ENCODE peak calls at places on chromosomes 1 and 21, in four cellular contexts. M, A, U and X are unnamed samples.

GRCh38 chr1:203511513-203511912 is 17.6 kb downstream of the OPTC start:
- DNase-seq in M (no peak), A (no peak), U (no peak), X (no peak)

GRCh38 chr1:3814771-3815561 is 18.7 kb upstream of the LRRC47 start:
- DNase-seq in M (peak), A (no peak), U (no peak), X (no peak)

GRCh38 chr21:42151148-42152074 is 67.5 kb upstream of the ABCG1 start:
- DNase-seq in M (peak), A (no peak), U (no peak), X (no peak)

GRCh38 chr1:23531695-23532094 is 662 bp upstream of the E2F2 start:
- DNase-seq in M (no peak), A (no peak), U (no peak), X (no peak)

GRCh38 chr1:19222979-19223824 is 13.1 kb upstream of the UBR4 start:
- DNase-seq in M (no peak), A (peak), U (no peak), X (no peak)

GRCh38 chr1:227749916-227750710 is 14.9 kb downstream of the SNAP47 start:
- DNase-seq in M (no peak), A (no peak), U (no peak), X (no peak)

GRCh38 chr1:86852289-86852688 is 61.6 kb downstream of the SELENOF start:
- DNase-seq in M (no peak), A (no peak), U (peak), X (no peak)

GRCh38 chr21:32412162-32412997 is at the start of gene EVA1C:
- DNase-seq in M (peak), A (peak), U (peak), X (peak)

GRCh38 chr1:113980120-113980519 is 846 bp downstream of the OLFML3 start:
- DNase-seq in M (peak), A (no peak), U (peak), X (no peak)

GRCh38 chr1:78401148-78401547 is 89.6 kb upstream of the PTGFR start:
- DNase-seq in M (no peak), A (no peak), U (no peak), X (no peak)

GRCh38 chr1:92691937-92692336 is 93.0 kb downstream of the EVI5 start:
- DNase-seq in M (no peak), A (no peak), U (no peak), X (no peak)

GRCh38 chr21:41482321-41482720 is 25.6 kb downstream of the TMPRSS2 start:
- DNase-seq in M (no peak), A (no peak), U (no peak), X (no peak)

GRCh38 chr21:14736672-14737071 is 190.6 kb upstream of the SAMSN1 start:
- DNase-seq in M (no peak), A (no peak), U (no peak), X (no peak)

GRCh38 chr21:26064506-26064905 is 106.1 kb downstream of the APP start:
- DNase-seq in M (no peak), A (no peak), U (no peak), X (no peak)

GRCh38 chr1:52455686-52456085 is 51.3 kb downstream of the PRPF38A start:
- DNase-seq in M (no peak), A (no peak), U (no peak), X (no peak)

GRCh38 chr21:43603230-43603626 is 56.1 kb downstream of the HSF2BP start:
- DNase-seq in M (no peak), A (no peak), U (no peak), X (no peak)

GRCh38 chr1:53734650-53735211 is 4.2 kb downstream of the GLIS1 start:
- DNase-seq in M (no peak), A (no peak), U (no peak), X (no peak)

GRCh38 chr1:186892936-186893335 is 64.2 kb downstream of the PLA2G4A start:
- DNase-seq in M (no peak), A (no peak), U (no peak), X (no peak)

GRCh38 chr1:2133039-2133878 is 61.3 kb downstream of the FAAP20 start:
- DNase-seq in M (peak), A (peak), U (peak), X (peak)

GRCh38 chr21:42493109-42494060 is 2.6 kb downstream of the RSPH1 start:
- DNase-seq in M (no peak), A (no peak), U (no peak), X (no peak)

GRCh38 chr1:22341791-22342605 is 109.7 kb upstream of the ZBTB40 start:
- DNase-seq in M (no peak), A (no peak), U (no peak), X (no peak)

GRCh38 chr1:3166206-3166918 is 97.4 kb downstream of the PRDM16 start:
- DNase-seq in M (no peak), A (no peak), U (no peak), X (no peak)

GRCh38 chr1:234978397-234979291 is 150.0 kb downstream of the TOMM20 start:
- DNase-seq in M (peak), A (peak), U (peak), X (peak)

GRCh38 chr1:185345913-185346717 is 29.1 kb upstream of the IVNS1ABP start:
- DNase-seq in M (no peak), A (no peak), U (peak), X (no peak)

GRCh38 chr1:186225089-186225488 is 150.0 kb downstream of the TPR start:
- DNase-seq in M (no peak), A (no peak), U (no peak), X (no peak)

GRCh38 chr1:60255565-60255964 is 182.0 kb upstream of the C1orf87 start:
- DNase-seq in M (no peak), A (no peak), U (no peak), X (no peak)

GRCh38 chr1:155244368-155245162 is 10.7 kb downstream of the ENTREP3 start:
- DNase-seq in M (peak), A (peak), U (peak), X (peak)

GRCh38 chr1:155241851-155242264 is 13.4 kb downstream of the ENTREP3 start:
- DNase-seq in M (no peak), A (no peak), U (no peak), X (no peak)

GRCh38 chr1:155245163-155245524 is 10.1 kb downstream of the ENTREP3 start:
- DNase-seq in M (no peak), A (no peak), U (no peak), X (no peak)

GRCh38 chr1:155242805-155243358 is 12.4 kb downstream of the ENTREP3 start:
- DNase-seq in M (no peak), A (no peak), U (no peak), X (no peak)

GRCh38 chr1:155241069-155241679 is 14.1 kb downstream of the ENTREP3 start:
- DNase-seq in M (peak), A (peak), U (peak), X (peak)
- H3K4me3 ChIP-seq in M (peak), A (peak), U (peak), X (peak)

GRCh38 chr21:36510911-36511310 is 31.0 kb upstream of the CLDN14 start:
- DNase-seq in M (no peak), A (no peak), U (no peak), X (no peak)

GRCh38 chr21:36516271-36516670 is 36.3 kb upstream of the CLDN14 start:
- DNase-seq in M (no peak), A (no peak), U (no peak), X (no peak)

GRCh38 chr21:36512971-36513370 is 33.0 kb upstream of the CLDN14 start:
- DNase-seq in M (no peak), A (no peak), U (no peak), X (no peak)

GRCh38 chr21:36511484-36512227 is 31.7 kb upstream of the CLDN14 start:
- DNase-seq in M (no peak), A (no peak), U (no peak), X (no peak)

GRCh38 chr21:36513430-36513829 is 33.5 kb upstream of the CLDN14 start:
- DNase-seq in M (no peak), A (no peak), U (no peak), X (no peak)
- H3K4me3 ChIP-seq in M (no peak), A (no peak), U (no peak), X (no peak)

DNA sequence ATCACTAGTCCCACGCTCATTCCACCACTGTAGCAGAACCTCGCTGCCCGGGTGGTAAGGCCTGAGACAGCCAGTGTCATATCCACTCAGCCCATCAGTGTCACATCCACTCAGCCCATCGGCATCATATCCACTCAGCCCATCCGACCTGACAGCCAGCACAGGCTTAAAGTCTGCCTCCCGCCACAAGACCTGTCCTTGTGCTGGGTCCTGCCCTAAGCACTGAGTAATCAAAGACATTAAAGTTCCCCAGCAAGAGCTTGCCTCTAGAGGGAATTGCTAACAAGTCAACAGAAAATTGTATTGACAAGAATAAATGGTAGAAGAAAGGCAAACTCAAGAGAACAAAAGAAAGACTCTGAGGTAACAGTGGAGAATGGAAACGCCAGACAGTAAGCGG is 1.4 kb downstream of the ITLN1 start:
- DNase-seq in M (no peak), A (no peak), U (no peak), X (no peak)
- H3K4me3 ChIP-seq in M (no peak), A (no peak), U (no peak), X (no peak)

DNA sequence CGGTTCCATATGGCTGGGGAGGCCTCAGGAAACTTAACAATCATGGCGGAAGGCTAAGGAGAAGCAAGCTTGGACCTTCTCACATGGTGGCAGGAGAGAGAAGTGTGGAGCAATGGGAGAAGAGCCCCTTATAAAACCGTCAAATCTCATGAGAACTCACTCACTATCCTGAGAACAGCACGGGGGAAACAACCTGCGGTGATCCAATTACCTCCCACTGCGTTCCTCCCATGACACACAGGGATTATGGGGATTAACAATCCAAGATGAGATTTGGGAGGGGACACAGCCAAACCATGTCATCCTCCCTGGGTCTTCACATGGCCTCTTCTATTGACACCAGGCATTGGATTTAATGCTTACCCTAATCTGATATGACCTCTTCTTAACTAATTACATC is 455.1 kb upstream of the VAMP3 start:
- DNase-seq in M (no peak), A (no peak), U (no peak), X (no peak)
- H3K4me3 ChIP-seq in M (no peak), A (no peak), U (no peak), X (no peak)